ENCODE peak calls at places on chromosomes 7 and 10, in eight cellular contexts. D, I, R, E, P, J, L and Y are unnamed samples. For H3K36me3 and H3K4me1, the result is how much of the 10 kb centered on the place peaks cover.

GRCh38 chr7:103637726-103638125 is 191.7 kb upstream of the SLC26A5 start:
- DNase-seq in R (no peak), I (no peak), J (no peak), L (no peak), D (no peak), P (no peak), E (no peak), Y (no peak)

GRCh38 chr7:122485841-122486240 is 181.3 kb upstream of the FEZF1 start:
- DNase-seq in R (no peak), E (no peak), I (no peak), L (no peak), P (no peak), D (no peak), J (no peak), Y (no peak)

GRCh38 chr7:50229964-50230363 is 74.6 kb upstream of the IKZF1 start:
- DNase-seq in J (no peak), R (no peak), D (peak), P (no peak), E (no peak), I (no peak), L (no peak), Y (no peak)

GRCh38 chr10:62689712-62690111 is 114.8 kb upstream of the ADO start:
- DNase-seq in L (no peak), P (no peak), J (no peak), I (no peak), E (no peak), D (no peak), R (no peak), Y (no peak)

GRCh38 chr10:98463976-98464754 is 17.4 kb upstream of the HPS1 start:
- DNase-seq in P (no peak), E (no peak), L (no peak), D (no peak), I (no peak), J (no peak), R (no peak), Y (no peak)

GRCh38 chr7:76282344-76283253 is 19.9 kb upstream of the HSPB1 start:
- DNase-seq in R (no peak), E (no peak), P (no peak), I (no peak), J (peak), D (peak), L (no peak), Y (peak)

GRCh38 chr7:83614112-83614511 is 34.8 kb downstream of the SEMA3E start:
- DNase-seq in P (no peak), D (no peak), R (no peak), L (no peak), E (no peak), I (no peak), J (no peak), Y (no peak)

GRCh38 chr7:44489955-44490350 is 505 bp downstream of the NUDCD3 start:
- DNase-seq in P (no peak), L (no peak), D (no peak), E (no peak), I (no peak), R (peak), J (no peak), Y (peak)

GRCh38 chr10:88759366-88760101 is at the start of gene LIPN:
- DNase-seq in D (no peak), R (no peak), I (no peak), E (no peak), P (no peak), L (peak), J (peak), Y (no peak)

GRCh38 chr7:38858281-38858884 is 50.6 kb downstream of the VPS41 start:
- DNase-seq in E (no peak), L (no peak), P (no peak), R (no peak), D (peak), I (no peak), J (no peak), Y (peak)

GRCh38 chr7:80207501-80207900 is 72.9 kb downstream of the GNAI1 start:
- DNase-seq in L (no peak), R (no peak), E (no peak), P (no peak), I (no peak), D (no peak), J (no peak), Y (no peak)

GRCh38 chr7:76260171-76260703 is 42.2 kb upstream of the HSPB1 start:
- DNase-seq in L (no peak), P (no peak), R (peak), D (peak), I (peak), E (no peak), J (no peak), Y (peak)

GRCh38 chr7:108094375-108094774 is 35.8 kb downstream of the LAMB4 start:
- DNase-seq in D (no peak), I (no peak), P (no peak), E (no peak), R (no peak), L (no peak), J (no peak), Y (no peak)

GRCh38 chr10:13820119-13820518 is 233.4 kb downstream of the PRPF18 start:
- DNase-seq in R (no peak), D (no peak), I (no peak), P (no peak), E (no peak), J (no peak), L (no peak), Y (no peak)

GRCh38 chr7:128462427-128462826 is 6.7 kb downstream of the HILPDA start:
- DNase-seq in L (no peak), P (no peak), J (no peak), I (no peak), R (no peak), E (no peak), D (no peak), Y (no peak)

GRCh38 chr7:148697256-148697841 is 1.4 kb upstream of the CUL1 start:
- DNase-seq in R (no peak), L (peak), J (peak), P (peak), D (no peak), E (peak), I (no peak), Y (no peak)

GRCh38 chr10:19412531-19412930 is 363.9 kb downstream of the MALRD1 start:
- DNase-seq in E (no peak), I (no peak), L (no peak), R (no peak), D (peak), P (no peak), J (no peak), Y (no peak)

GRCh38 chr7:4343272-4344000 is 338.7 kb upstream of the FOXK1 start:
- DNase-seq in E (no peak), L (no peak), R (no peak), J (no peak), I (no peak), D (no peak), P (no peak), Y (no peak)

GRCh38 chr10:4137299-4137698 is 352.3 kb upstream of the KLF6 start:
- DNase-seq in E (no peak), R (no peak), I (no peak), J (no peak), D (no peak), P (no peak), L (no peak), Y (no peak)

GRCh38 chr10:84469470-84469869 is 141.1 kb downstream of the CCSER2 start:
- DNase-seq in E (no peak), L (no peak), I (no peak), R (no peak), D (no peak), J (no peak), P (no peak), Y (no peak)

GRCh38 chr7:68868975-68869374 is 729.3 kb upstream of the AUTS2 start:
- DNase-seq in P (no peak), L (no peak), R (no peak), D (no peak), I (no peak), E (no peak), J (no peak), Y (no peak)

GRCh38 chr10:25682203-25682950 is 251.7 kb upstream of the MYO3A start:
- DNase-seq in L (no peak), R (no peak), E (no peak), P (no peak), J (peak), D (peak), I (no peak), Y (no peak)

GRCh38 chr7:43385856-43386255 is 197.1 kb upstream of the STK17A start:
- DNase-seq in L (no peak), I (no peak), R (no peak), E (no peak), P (no peak), D (no peak), J (no peak), Y (no peak)

DNA sequence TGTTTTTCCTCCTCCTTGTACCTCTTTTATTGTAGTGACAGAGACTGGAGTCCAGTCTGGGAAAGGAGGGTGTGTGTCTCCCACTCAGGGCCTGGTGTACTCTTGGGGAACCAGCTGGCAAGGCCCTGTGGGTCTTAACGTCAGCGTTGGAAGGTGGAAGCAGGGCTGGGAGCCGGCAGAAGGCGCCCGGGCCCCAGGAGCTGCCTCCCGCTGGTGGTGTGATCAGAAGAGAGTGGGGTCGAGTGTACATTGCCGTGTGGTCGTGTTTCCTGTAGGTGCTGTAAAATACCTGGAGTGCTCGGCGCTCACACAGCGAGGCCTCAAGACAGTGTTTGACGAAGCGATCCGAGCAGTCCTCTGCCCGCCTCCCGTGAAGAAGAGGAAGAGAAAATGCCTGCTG is 45.7 kb downstream of the DAGLB start:
- DNase-seq in P (no peak), E (no peak), D (no peak), I (no peak), R (no peak), L (no peak), J (no peak), Y (no peak)
- H3K36me3 ChIP-seq in P (half or more), E (half or more), D (under half), I (under half), R (under half), L (half or more), J (half or more), Y (half or more)

DNA sequence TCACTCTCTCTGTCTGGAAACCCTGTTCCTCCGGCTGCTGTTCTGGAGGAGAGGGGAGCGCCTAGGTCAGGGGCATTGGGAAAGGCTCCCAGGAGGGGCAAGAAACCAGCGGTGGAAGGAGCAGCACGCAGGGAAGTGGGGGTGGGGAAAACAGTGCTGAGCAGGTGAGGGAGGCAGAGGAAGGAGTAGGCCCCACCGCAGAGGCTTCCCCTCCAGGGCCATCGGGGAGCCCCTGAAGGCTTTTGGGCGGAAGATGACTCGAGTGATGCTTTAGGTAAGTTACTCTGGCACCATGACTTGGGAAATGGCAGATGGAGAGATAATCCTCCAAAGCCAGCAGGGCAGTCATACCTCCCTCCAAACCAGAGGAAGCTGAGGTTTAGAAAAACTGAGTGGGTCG is 106.5 kb upstream of the ANLN start:
- DNase-seq in L (peak), R (no peak), J (no peak), I (no peak), D (no peak), P (no peak), E (peak), Y (no peak)
- H3K4me1 ChIP-seq in L (under half), R (half or more), J (under half), I (under half), D (under half), P (half or more), E (under half), Y (under half)

GRCh38 chr7:36736090-36736826 is 12.0 kb upstream of the AOAH start:
- DNase-seq in P (no peak), J (no peak), R (no peak), I (no peak), L (no peak), D (no peak), E (no peak), Y (no peak)
- H3K4me3 ChIP-seq in P (no peak), J (no peak), R (peak), I (no peak), L (no peak), D (no peak), E (no peak), Y (no peak)

DNA sequence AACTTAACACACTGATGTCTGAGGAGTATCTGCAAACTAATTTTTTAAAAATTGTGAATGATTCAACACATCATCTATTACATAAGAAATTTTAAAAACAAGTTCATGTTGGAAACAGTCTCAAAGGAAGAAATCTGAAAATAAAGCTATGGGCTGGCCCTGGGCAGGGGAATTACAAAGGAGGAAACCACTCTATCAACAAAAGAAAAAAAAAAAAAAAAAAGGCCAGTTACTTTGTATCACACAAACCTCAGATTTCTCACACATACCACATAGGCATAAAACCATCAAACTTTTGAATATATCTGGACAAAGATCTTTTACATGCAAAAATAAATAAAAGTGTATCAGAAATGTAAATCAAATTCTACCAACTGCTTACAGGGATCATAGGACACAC is 20.8 kb downstream of the TIAL1 start:
- DNase-seq in I (no peak), R (no peak), J (no peak), L (no peak), D (no peak), E (no peak), P (no peak), Y (no peak)
- H3K36me3 ChIP-seq in I (under half), R (under half), J (half or more), L (half or more), D (under half), E (half or more), P (half or more), Y (half or more)

GRCh38 chr7:131056007-131056406 is 271.7 kb upstream of the MKLN1 start:
- DNase-seq in E (no peak), R (no peak), P (no peak), I (no peak), D (no peak), J (no peak), L (no peak), Y (no peak)
- H3K4me1 ChIP-seq in E (under half), R (half or more), P (half or more), I (under half), D (under half), J (under half), L (under half), Y (under half)

GRCh38 chr10:73410897-73411296 is 3.0 kb downstream of the ANXA7 start:
- DNase-seq in D (no peak), L (no peak), R (no peak), I (no peak), E (no peak), P (no peak), J (no peak), Y (no peak)

GRCh38 chr10:73414230-73414981 is 548 bp upstream of the ANXA7 start:
- DNase-seq in P (no peak), D (no peak), J (no peak), R (no peak), L (no peak), E (no peak), I (no peak), Y (no peak)

GRCh38 chr10:73416571-73416970 is 2.7 kb upstream of the ANXA7 start:
- DNase-seq in D (no peak), P (no peak), J (no peak), L (no peak), I (no peak), R (no peak), E (no peak), Y (no peak)

GRCh38 chr10:73413108-73413527 is 740 bp downstream of the ANXA7 start:
- DNase-seq in I (no peak), L (peak), D (peak), P (peak), J (no peak), R (peak), E (no peak), Y (peak)

GRCh38 chr10:73413528-73414229 is at the start of gene ANXA7:
- DNase-seq in I (peak), R (peak), P (peak), J (peak), D (peak), L (peak), E (peak), Y (peak)
- H3K4me3 ChIP-seq in I (peak), R (peak), P (peak), J (peak), D (peak), L (peak), E (peak), Y (peak)

GRCh38 chr7:756231-756927 is 29.3 kb upstream of the PRKAR1B start:
- DNase-seq in R (no peak), E (peak), P (peak), D (no peak), I (no peak), L (peak), J (no peak), Y (no peak)
- H3K36me3 ChIP-seq in R (under half), E (half or more), P (half or more), D (under half), I (under half), L (half or more), J (half or more), Y (half or more)

DNA sequence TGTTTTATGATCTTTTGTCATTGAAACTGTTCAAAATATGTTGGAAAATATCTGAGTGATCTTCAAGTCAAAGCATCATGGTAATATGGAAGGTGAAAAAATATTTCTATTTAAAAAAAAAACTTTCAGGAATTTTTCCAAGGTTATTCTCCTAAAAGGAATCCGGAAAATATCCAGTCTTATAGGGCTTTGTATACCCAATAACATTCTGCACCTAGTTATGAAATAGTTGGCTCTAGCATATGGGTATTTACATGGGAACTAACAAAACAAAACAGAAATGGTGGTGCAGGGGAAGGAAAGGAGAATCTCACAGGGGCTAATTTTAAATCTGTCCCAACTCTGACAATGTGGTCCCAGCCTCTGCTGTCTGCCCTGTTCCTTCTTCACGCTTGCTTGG is 167.1 kb upstream of the RHEB start:
- DNase-seq in L (no peak), J (no peak), D (no peak), P (no peak), R (no peak), E (no peak), I (no peak), Y (no peak)
- H3K4me1 ChIP-seq in L (under half), J (under half), D (under half), P (under half), R (under half), E (under half), I (under half), Y (under half)

GRCh38 chr10:133526957-133527588 is at the start of gene CYP2E1:
- DNase-seq in I (no peak), D (no peak), J (no peak), L (no peak), P (no peak), R (no peak), E (no peak), Y (no peak)

GRCh38 chr10:133528845-133529575 is 1.8 kb downstream of the CYP2E1 start:
- DNase-seq in R (no peak), L (no peak), I (no peak), J (no peak), D (no peak), E (no peak), P (no peak), Y (no peak)

GRCh38 chr10:133529576-133529946 is 2.4 kb downstream of the CYP2E1 start:
- DNase-seq in I (no peak), L (no peak), E (no peak), D (no peak), R (no peak), P (no peak), J (no peak), Y (no peak)

GRCh38 chr10:133527779-133528271 is 662 bp downstream of the CYP2E1 start:
- DNase-seq in D (no peak), R (no peak), J (no peak), L (no peak), E (no peak), P (no peak), I (no peak), Y (no peak)

DNA sequence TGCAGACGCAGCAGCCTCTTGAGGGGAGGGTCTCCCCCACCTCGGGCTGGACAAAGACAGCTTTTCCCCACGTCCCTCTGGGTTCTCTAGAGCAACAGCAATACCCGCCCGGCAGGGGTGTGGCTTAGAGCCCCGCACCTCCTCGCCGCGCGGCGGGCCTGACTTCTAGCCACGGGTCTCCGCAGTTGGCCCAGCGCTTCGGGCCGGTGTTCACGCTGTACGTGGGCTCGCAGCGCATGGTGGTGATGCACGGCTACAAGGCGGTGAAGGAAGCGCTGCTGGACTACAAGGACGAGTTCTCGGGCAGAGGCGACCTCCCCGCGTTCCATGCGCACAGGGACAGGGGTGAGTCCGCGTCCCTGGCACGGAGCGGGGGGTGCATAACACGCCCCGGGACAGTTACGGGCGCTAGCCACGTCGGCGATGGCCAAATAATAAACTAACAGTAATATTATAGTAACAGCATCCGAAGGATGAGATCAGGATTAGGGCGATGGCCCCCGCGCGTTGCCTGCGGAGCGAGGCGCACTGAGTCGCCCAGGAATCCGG is 1.2 kb downstream of the CYP2E1 start:
- DNase-seq in D (no peak), E (no peak), R (no peak), J (no peak), I (no peak), P (no peak), L (no peak), Y (no peak)
- H3K4me3 ChIP-seq in D (no peak), E (peak), R (no peak), J (peak), I (no peak), P (peak), L (peak), Y (no peak)